ENCODE peak calls at places on chromosomes 12 and 14, in nine cellular contexts. L, W, F, D, H, A, Y, M and N are unnamed samples.

GRCh38 chr14:101507306-101508150 is 53.8 kb upstream of the DIO3 start:
- DNase-seq in F (no peak), A (peak; percentile 10), L (no peak), H (no peak), M (no peak), D (no peak), W (no peak), Y (no peak), N (no peak)

GRCh38 chr14:29240046-29240445 is 473.5 kb downstream of the FOXG1 start:
- DNase-seq in W (no peak), M (no peak), L (no peak), Y (no peak), F (no peak), D (no peak), H (no peak), A (no peak), N (no peak)

GRCh38 chr14:101808020-101808641 is 46.6 kb downstream of the PPP2R5C start:
- DNase-seq in A (no peak), Y (no peak), H (no peak), L (no peak), D (no peak), W (peak; percentile 47), M (no peak), F (no peak), N (no peak)

GRCh38 chr12:78981-79380 is 12.4 kb downstream of the IQSEC3 start:
- DNase-seq in W (no peak), L (no peak), D (no peak), A (no peak), H (no peak), M (no peak), F (no peak), Y (no peak), N (no peak)

GRCh38 chr14:24921903-24922302 is 128.0 kb downstream of the STXBP6 start:
- DNase-seq in L (no peak), A (no peak), H (no peak), Y (no peak), M (no peak), W (no peak), D (no peak), F (no peak), N (no peak)

GRCh38 chr14:104864267-104865068 is 600 bp upstream of the CEP170B start:
- DNase-seq in W (peak; percentile 94), H (no peak), D (no peak), F (no peak), M (no peak), L (no peak), Y (no peak), A (peak; percentile 34), N (no peak)

GRCh38 chr12:17478908-17479673 is 610.9 kb downstream of the RERGL start:
- DNase-seq in D (no peak), A (no peak), Y (no peak), W (no peak), L (no peak), H (no peak), F (no peak), M (no peak), N (peak; percentile 8)

GRCh38 chr12:104569348-104570173 is 112.8 kb downstream of the CHST11 start:
- DNase-seq in D (peak; percentile 36), L (peak; percentile 13), W (no peak), M (peak; percentile 54), A (peak; percentile 83), H (no peak), Y (no peak), F (no peak), N (no peak)

GRCh38 chr12:23760495-23760894 is 189.0 kb downstream of the SOX5 start:
- DNase-seq in W (no peak), L (no peak), F (no peak), A (no peak), Y (peak; percentile 84), D (no peak), M (peak; percentile 26), H (no peak), N (peak; percentile 36)

GRCh38 chr12:46507766-46508165 is 135.2 kb upstream of the SLC38A2 start:
- DNase-seq in M (no peak), L (no peak), H (no peak), D (no peak), Y (no peak), F (no peak), W (no peak), A (no peak), N (no peak)

GRCh38 chr12:72178871-72179270 is 93.3 kb upstream of the TRHDE start:
- DNase-seq in H (no peak), A (no peak), W (no peak), D (no peak), M (no peak), L (no peak), Y (no peak), F (no peak), N (no peak)

GRCh38 chr12:62700091-62700490 is 233.5 kb downstream of the MON2 start:
- DNase-seq in W (no peak), M (no peak), H (no peak), Y (no peak), F (no peak), D (no peak), A (no peak), L (no peak), N (no peak)

GRCh38 chr12:64389154-64389553 is 1.4 kb downstream of the C12orf56 start:
- DNase-seq in L (no peak), Y (no peak), D (no peak), F (no peak), W (no peak), A (no peak), H (no peak), M (no peak), N (no peak)

GRCh38 chr12:120737557-120738251 is 12.1 kb downstream of the ACADS start:
- DNase-seq in D (no peak), M (no peak), Y (no peak), W (no peak), A (no peak), F (no peak), H (no peak), L (no peak), N (no peak)

GRCh38 chr12:110109037-110109836 is 14.9 kb upstream of the IFT81 start:
- DNase-seq in A (no peak), D (no peak), F (no peak), Y (no peak), W (no peak), H (no peak), M (no peak), L (no peak), N (no peak)

GRCh38 chr12:119868992-119869391 is 8.1 kb downstream of the CIT start:
- DNase-seq in F (no peak), Y (no peak), D (no peak), W (peak; percentile 37), M (peak; percentile 29), H (no peak), L (no peak), A (no peak), N (no peak)

GRCh38 chr14:91332448-91333059 is 85.1 kb downstream of the CCDC88C start:
- DNase-seq in Y (no peak), H (no peak), L (no peak), F (no peak), D (no peak), W (no peak), A (no peak), M (no peak), N (no peak)

GRCh38 chr12:121124402-121125109 is 8.1 kb upstream of the P2RX7 start:
- DNase-seq in D (no peak), L (no peak), H (no peak), W (peak; percentile 96), F (no peak), A (no peak), M (no peak), Y (no peak), N (no peak)

GRCh38 chr12:124654666-124655316 is 87.4 kb upstream of the NCOR2 start:
- DNase-seq in A (no peak), L (no peak), Y (peak; percentile 51), D (no peak), M (no peak), F (no peak), H (no peak), W (no peak), N (no peak)

GRCh38 chr14:29126865-29127264 is 360.3 kb downstream of the FOXG1 start:
- DNase-seq in D (no peak), M (no peak), A (no peak), Y (no peak), L (no peak), W (no peak), F (no peak), H (no peak), N (no peak)

GRCh38 chr12:26187014-26187413 is 8.4 kb upstream of the SSPN start:
- DNase-seq in Y (no peak), A (no peak), F (no peak), W (no peak), L (no peak), D (no peak), M (no peak), H (no peak), N (no peak)

GRCh38 chr14:94907626-94908261 is 137.8 kb upstream of the GSC start:
- DNase-seq in L (no peak), H (no peak), W (no peak), Y (peak; percentile 11), A (no peak), M (no peak), F (no peak), D (no peak), N (no peak)

GRCh38 chr12:57428965-57429364 is 1.9 kb downstream of the R3HDM2 start:
- DNase-seq in A (no peak), D (no peak), W (no peak), H (no peak), M (no peak), F (no peak), Y (no peak), L (no peak), N (no peak)

GRCh38 chr12:101829639-101830390 is 944 bp downstream of the GNPTAB start:
- DNase-seq in L (no peak), F (no peak), M (no peak), H (no peak), Y (no peak), W (no peak), D (no peak), A (no peak), N (no peak)

GRCh38 chr12:30450226-30450625 is 245.4 kb downstream of the IPO8 start:
- DNase-seq in A (no peak), M (no peak), H (no peak), D (no peak), Y (no peak), F (no peak), W (no peak), L (no peak), N (no peak)

GRCh38 chr12:86662464-86662863 is 406.3 kb upstream of the MGAT4C start:
- DNase-seq in Y (no peak), W (no peak), F (no peak), A (no peak), L (no peak), H (no peak), D (no peak), M (no peak), N (no peak)

GRCh38 chr12:21073129-21073528 is 57.9 kb upstream of the SLCO1B1 start:
- DNase-seq in F (no peak), Y (no peak), H (no peak), A (no peak), M (no peak), L (no peak), D (no peak), W (peak; percentile 78), N (no peak)

GRCh38 chr12:130169924-130170323 is 7.7 kb downstream of the FZD10 start:
- DNase-seq in W (no peak), L (no peak), F (no peak), M (no peak), Y (no peak), D (no peak), H (no peak), A (no peak), N (no peak)

GRCh38 chr12:4918950-4919660 is 9.4 kb downstream of the KCNA1 start:
- DNase-seq in D (no peak), W (no peak), Y (no peak), M (no peak), F (no peak), L (no peak), H (no peak), A (no peak), N (no peak)

GRCh38 chr14:92625213-92625612 is 111.6 kb downstream of the RIN3 start:
- DNase-seq in A (no peak), H (no peak), F (no peak), L (no peak), Y (no peak), W (peak; percentile 86), D (no peak), M (no peak), N (no peak)

GRCh38 chr14:29390046-29390841 is 537.4 kb downstream of the PRKD1 start:
- DNase-seq in A (no peak), H (no peak), W (no peak), F (no peak), M (no peak), D (no peak), Y (peak; percentile 62), L (no peak), N (no peak)